ENCODE peak calls at places on chromosomes 16 and 17, in six cellular contexts. I is BE2C; Q is uterus; H is left lung; U is stimulated activated CD4-positive, alpha-beta T cell treated with anti-CD3 and anti-CD28 coated beads, TNF-alpha, amount 100 ng/mL, for 1 hour; M is breast epithelium. S is an unnamed sample.

GRCh38 chr17:19551708-19552148 is 18.1 kb downstream of the SLC47A1 start:
- DNase-seq in I (no peak), Q (no peak), H (no peak), U (no peak), M (no peak), S (no peak)

GRCh38 chr16:69724981-69725479 is 1.3 kb downstream of the NQO1 start:
- DNase-seq in I (no peak), Q (no peak), H (no peak), U (no peak), M (no peak), S (no peak)

GRCh38 chr17:77100009-77100408 is 40.8 kb upstream of the SEC14L1 start:
- DNase-seq in I (no peak), Q (no peak), H (peak; percentile 90), U (no peak), M (no peak), S (no peak)

GRCh38 chr17:50626037-50626574 is 8.6 kb upstream of the ABCC3 start:
- DNase-seq in I (peak; percentile 92), Q (peak; percentile 83), H (no peak), U (peak; percentile 13), M (peak; percentile 71), S (peak; percentile 81)

GRCh38 chr16:76748698-76749097 is 442.3 kb upstream of the MON1B start:
- DNase-seq in I (no peak), Q (no peak), H (no peak), U (no peak), M (no peak), S (no peak)

GRCh38 chr17:42325026-42325425 is 36.7 kb downstream of the STAT5A start:
- DNase-seq in I (no peak), Q (no peak), H (peak; percentile 63), U (no peak), M (no peak), S (peak; percentile 43)

GRCh38 chr17:1008008-1008761 is 11.3 kb downstream of the TIMM22 start:
- DNase-seq in I (no peak), Q (peak; percentile 40), H (no peak), U (no peak), M (no peak), S (no peak)

GRCh38 chr17:46160169-46160568 is 33.1 kb downstream of the KANSL1 start:
- DNase-seq in I (no peak), Q (no peak), H (no peak), U (no peak), M (no peak), S (no peak)

GRCh38 chr16:20850981-20851380 is 44.7 kb downstream of the REXO5 start:
- DNase-seq in I (no peak), Q (no peak), H (no peak), U (no peak), M (no peak), S (no peak)